ENCODE peak calls at places on chromosomes 16 and 17, in ten cellular contexts. R is upper lobe of right lung; L is KG1; D is EL; U is lower leg skin; X is AG04450; E is fibroblast of mammary gland; P is stimulated activated CD4-positive, alpha-beta T cell treated with anti-CD3 and anti-CD28 coated beads, Interleukin-4, amount 100 ng/mL, for 24 hours; J is GM23338; F is brain microvascular endothelial cell. N is an unnamed sample.

GRCh38 chr16:35339337-35339736 is 1879.9 kb downstream of the TP53TG3F start:
- DNase-seq in R (no peak), L (no peak), D (no peak), U (no peak), X (no peak), E (peak; percentile 2), P (no peak), J (no peak), F (no peak), N (no peak)

GRCh38 chr17:10216213-10216982 is 18.0 kb upstream of the GAS7 start:
- DNase-seq in R (no peak), L (no peak), D (no peak), U (no peak), X (no peak), E (no peak), P (no peak), J (peak; percentile 39), F (no peak), N (no peak)

GRCh38 chr17:64028874-64029464 is 8.5 kb upstream of the ICAM2 start:
- DNase-seq in R (no peak), L (peak; percentile 24), D (peak; percentile 62), U (peak; percentile 49), X (peak; percentile 39), E (peak; percentile 75), P (peak; percentile 79), J (peak; percentile 82), F (peak; percentile 56), N (no peak)

GRCh38 chr16:4373909-4374742 is 2.5 kb downstream of the VASN start:
- DNase-seq in R (peak; percentile 86), L (no peak), D (peak; percentile 97), U (peak; percentile 85), X (peak; percentile 93), E (peak; percentile 95), P (no peak), J (peak; percentile 79), F (peak; percentile 88), N (peak; percentile 76)

GRCh38 chr17:34318474-34318873 is 761 bp upstream of the CCL8 start:
- DNase-seq in R (peak; percentile 67), L (no peak), D (no peak), U (no peak), X (no peak), E (no peak), P (no peak), J (peak; percentile 75), F (no peak), N (no peak)

GRCh38 chr17:67200727-67201301 is 44.2 kb downstream of the HELZ start:
- DNase-seq in R (no peak), L (no peak), D (no peak), U (no peak), X (no peak), E (peak; percentile 28), P (no peak), J (peak; percentile 58), F (no peak), N (no peak)

GRCh38 chr17:76643553-76644148 is at the start of gene ST6GALNAC1:
- DNase-seq in R (peak; percentile 29), L (no peak), D (no peak), U (no peak), X (no peak), E (no peak), P (peak; percentile 28), J (no peak), F (no peak), N (no peak)

GRCh38 chr17:78925234-78925633 is at the start of gene TIMP2:
- DNase-seq in R (peak; percentile 94), L (peak; percentile 16), D (peak; percentile 88), U (peak; percentile 81), X (peak; percentile 71), E (peak; percentile 81), P (peak; percentile 57), J (peak; percentile 91), F (peak; percentile 75), N (peak; percentile 65)

GRCh38 chr17:73297934-73298861 is 13.6 kb downstream of the CDC42EP4 start:
- DNase-seq in R (no peak), L (no peak), D (peak; percentile 58), U (no peak), X (no peak), E (no peak), P (no peak), J (no peak), F (no peak), N (no peak)

GRCh38 chr17:83069571-83069906 is 9.9 kb upstream of the METRNL start:
- DNase-seq in R (no peak), L (no peak), D (no peak), U (no peak), X (no peak), E (no peak), P (no peak), J (no peak), F (no peak), N (no peak)

GRCh38 chr17:49390548-49391324 is 23.9 kb downstream of the PHB1 start:
- DNase-seq in R (peak; percentile 70), L (no peak), D (peak; percentile 37), U (peak; percentile 32), X (no peak), E (no peak), P (peak; percentile 14), J (no peak), F (no peak), N (no peak)

GRCh38 chr17:49994085-49995054 is 654 bp downstream of the DLX3 start:
- DNase-seq in R (peak; percentile 68), L (no peak), D (no peak), U (no peak), X (no peak), E (no peak), P (no peak), J (peak; percentile 75), F (no peak), N (no peak)

GRCh38 chr16:27841061-27841801 is 222.3 kb downstream of the GSG1L start:
- DNase-seq in R (peak; percentile 51), L (no peak), D (no peak), U (no peak), X (no peak), E (no peak), P (no peak), J (no peak), F (no peak), N (no peak)

GRCh38 chr17:79969906-79970305 is 65.8 kb downstream of the TBC1D16 start:
- DNase-seq in R (no peak), L (no peak), D (no peak), U (no peak), X (no peak), E (no peak), P (no peak), J (no peak), F (no peak), N (no peak)

GRCh38 chr17:48100591-48101011 is 677 bp downstream of the CBX1 start:
- DNase-seq in R (peak; percentile 76), L (no peak), D (peak; percentile 82), U (peak; percentile 33), X (peak; percentile 13), E (peak; percentile 55), P (no peak), J (peak; percentile 89), F (peak; percentile 44), N (no peak)

GRCh38 chr16:19601083-19601976 is 45.8 kb downstream of the VPS35L start:
- DNase-seq in R (no peak), L (peak; percentile 7), D (peak; percentile 17), U (no peak), X (no peak), E (peak; percentile 46), P (peak; percentile 34), J (peak; percentile 75), F (peak; percentile 32), N (no peak)

GRCh38 chr17:82126479-82127314 is 28.7 kb upstream of the FASN start:
- DNase-seq in R (no peak), L (no peak), D (no peak), U (no peak), X (no peak), E (no peak), P (peak; percentile 67), J (no peak), F (no peak), N (no peak)

GRCh38 chr17:59331129-59331928 is at the start of gene YPEL2:
- DNase-seq in R (peak; percentile 98), L (peak; percentile 84), D (peak; percentile 92), U (peak; percentile 95), X (peak; percentile 84), E (peak; percentile 86), P (peak; percentile 86), J (peak; percentile 98), F (peak; percentile 92), N (peak; percentile 91)

GRCh38 chr16:11613381-11614303 is 26.9 kb upstream of the LITAF start:
- DNase-seq in R (peak; percentile 84), L (no peak), D (no peak), U (peak; percentile 72), X (no peak), E (no peak), P (no peak), J (no peak), F (no peak), N (no peak)

GRCh38 chr17:43908111-43908721 is 880 bp upstream of the MPP2 start:
- DNase-seq in R (no peak), L (no peak), D (peak; percentile 80), U (peak; percentile 59), X (peak; percentile 18), E (peak; percentile 69), P (peak; percentile 62), J (peak; percentile 88), F (peak; percentile 51), N (peak; percentile 29)

GRCh38 chr17:19933633-19934032 is 44.0 kb downstream of the AKAP10 start:
- DNase-seq in R (no peak), L (no peak), D (no peak), U (no peak), X (no peak), E (no peak), P (no peak), J (no peak), F (no peak), N (no peak)

GRCh38 chr17:76492250-76492988 is 8.8 kb downstream of the RHBDF2 start:
- DNase-seq in R (no peak), L (no peak), D (no peak), U (no peak), X (no peak), E (no peak), P (no peak), J (no peak), F (no peak), N (no peak)

GRCh38 chr16:27408012-27408601 is 6.1 kb downstream of the IL21R start:
- DNase-seq in R (no peak), L (no peak), D (peak; percentile 36), U (no peak), X (no peak), E (peak; percentile 47), P (peak; percentile 55), J (no peak), F (peak; percentile 87), N (peak; percentile 37)

GRCh38 chr17:43701318-43701743 is 39.6 kb upstream of the MEOX1 start:
- DNase-seq in R (peak; percentile 72), L (peak; percentile 17), D (peak; percentile 92), U (no peak), X (no peak), E (peak; percentile 85), P (peak; percentile 32), J (no peak), F (peak; percentile 56), N (peak; percentile 17)

GRCh38 chr16:87047221-87048037 is 269.8 kb downstream of the C16orf95 start:
- DNase-seq in R (no peak), L (no peak), D (no peak), U (no peak), X (no peak), E (no peak), P (no peak), J (no peak), F (no peak), N (no peak)

N was measured in kidney glomerular epithelial cell.